ENCODE peak calls at places on chromosome 3, in nine cellular contexts. One of them, this sample, is unnamed.
A peak's percentile ranks its signal among the peaks of the same experiment; 100 is the strongest.

GRCh38 chr3:72576563-72576962 is 271.7 kb downstream of the SHQ1 start:
- DNase-seq in KBM-7: no peak
- DNase-seq in naive B cell: no peak
- DNase-seq in AG08395: no peak
- DNase-seq in NCI-H2081: no peak
- DNase-seq in OCI-M1: peak; percentile 42
- DNase-seq in heart left ventricle: no peak
- DNase-seq in astrocyte of the hippocampus: no peak
- DNase-seq in NCI-H1092 treated with DMSO at 0.1 percent for 48 hours: no peak
- DNase-seq in this sample: no peak

GRCh38 chr3:17639765-17640164 is 102.7 kb downstream of the TBC1D5 start:
- DNase-seq in KBM-7: no peak
- DNase-seq in naive B cell: no peak
- DNase-seq in AG08395: peak; percentile 45
- DNase-seq in NCI-H2081: no peak
- DNase-seq in OCI-M1: no peak
- DNase-seq in heart left ventricle: no peak
- DNase-seq in astrocyte of the hippocampus: peak; percentile 63
- DNase-seq in NCI-H1092 treated with DMSO at 0.1 percent for 48 hours: no peak
- DNase-seq in this sample: no peak

GRCh38 chr3:107307205-107307604 is 70.0 kb upstream of the CCDC54 start:
- DNase-seq in KBM-7: no peak
- DNase-seq in naive B cell: no peak
- DNase-seq in AG08395: no peak
- DNase-seq in NCI-H2081: no peak
- DNase-seq in OCI-M1: no peak
- DNase-seq in heart left ventricle: no peak
- DNase-seq in astrocyte of the hippocampus: no peak
- DNase-seq in NCI-H1092 treated with DMSO at 0.1 percent for 48 hours: no peak
- DNase-seq in this sample: no peak

GRCh38 chr3:18481946-18482548 is 56.9 kb upstream of the SATB1 start:
- DNase-seq in KBM-7: peak; percentile 18
- DNase-seq in naive B cell: no peak
- DNase-seq in AG08395: no peak
- DNase-seq in NCI-H2081: no peak
- DNase-seq in OCI-M1: peak; percentile 58
- DNase-seq in heart left ventricle: no peak
- DNase-seq in astrocyte of the hippocampus: no peak
- DNase-seq in NCI-H1092 treated with DMSO at 0.1 percent for 48 hours: no peak
- DNase-seq in this sample: no peak

GRCh38 chr3:24471480-24471879 is 23.2 kb downstream of the THRB start:
- DNase-seq in KBM-7: no peak
- DNase-seq in naive B cell: no peak
- DNase-seq in AG08395: no peak
- DNase-seq in NCI-H2081: no peak
- DNase-seq in OCI-M1: no peak
- DNase-seq in heart left ventricle: no peak
- DNase-seq in astrocyte of the hippocampus: no peak
- DNase-seq in NCI-H1092 treated with DMSO at 0.1 percent for 48 hours: no peak
- DNase-seq in this sample: no peak

GRCh38 chr3:197458906-197459470 is 96.8 kb downstream of the BDH1 start:
- DNase-seq in KBM-7: no peak
- DNase-seq in naive B cell: no peak
- DNase-seq in AG08395: no peak
- DNase-seq in NCI-H2081: no peak
- DNase-seq in OCI-M1: no peak
- DNase-seq in heart left ventricle: no peak
- DNase-seq in astrocyte of the hippocampus: no peak
- DNase-seq in NCI-H1092 treated with DMSO at 0.1 percent for 48 hours: no peak
- DNase-seq in this sample: no peak

GRCh38 chr3:105686324-105686897 is 182.4 kb downstream of the CBLB start:
- DNase-seq in KBM-7: peak; percentile 25
- DNase-seq in naive B cell: peak; percentile 30
- DNase-seq in AG08395: peak; percentile 54
- DNase-seq in NCI-H2081: peak; percentile 13
- DNase-seq in OCI-M1: peak; percentile 54
- DNase-seq in heart left ventricle: no peak
- DNase-seq in astrocyte of the hippocampus: peak; percentile 23
- DNase-seq in NCI-H1092 treated with DMSO at 0.1 percent for 48 hours: peak; percentile 11
- DNase-seq in this sample: peak; percentile 1

GRCh38 chr3:88038561-88038960 is 20.2 kb downstream of the CGGBP1 start:
- DNase-seq in KBM-7: no peak
- DNase-seq in naive B cell: no peak
- DNase-seq in AG08395: peak; percentile 57
- DNase-seq in NCI-H2081: no peak
- DNase-seq in OCI-M1: no peak
- DNase-seq in heart left ventricle: no peak
- DNase-seq in astrocyte of the hippocampus: no peak
- DNase-seq in NCI-H1092 treated with DMSO at 0.1 percent for 48 hours: no peak
- DNase-seq in this sample: no peak

GRCh38 chr3:120559228-120560061 is 36.7 kb upstream of the NDUFB4 start:
- DNase-seq in KBM-7: peak; percentile 93
- DNase-seq in naive B cell: no peak
- DNase-seq in AG08395: peak; percentile 61
- DNase-seq in NCI-H2081: no peak
- DNase-seq in OCI-M1: peak; percentile 88
- DNase-seq in heart left ventricle: peak; percentile 49
- DNase-seq in astrocyte of the hippocampus: peak; percentile 75
- DNase-seq in NCI-H1092 treated with DMSO at 0.1 percent for 48 hours: peak; percentile 79
- DNase-seq in this sample: no peak

GRCh38 chr3:49630784-49631183 is 43.4 kb upstream of the APEH start:
- DNase-seq in KBM-7: no peak
- DNase-seq in naive B cell: no peak
- DNase-seq in AG08395: no peak
- DNase-seq in NCI-H2081: no peak
- DNase-seq in OCI-M1: no peak
- DNase-seq in heart left ventricle: no peak
- DNase-seq in astrocyte of the hippocampus: no peak
- DNase-seq in NCI-H1092 treated with DMSO at 0.1 percent for 48 hours: no peak
- DNase-seq in this sample: no peak

GRCh38 chr3:12222765-12223485 is 64.2 kb upstream of the TIMP4 start:
- DNase-seq in KBM-7: no peak
- DNase-seq in naive B cell: no peak
- DNase-seq in AG08395: peak; percentile 38
- DNase-seq in NCI-H2081: no peak
- DNase-seq in OCI-M1: peak; percentile 15
- DNase-seq in heart left ventricle: no peak
- DNase-seq in astrocyte of the hippocampus: no peak
- DNase-seq in NCI-H1092 treated with DMSO at 0.1 percent for 48 hours: no peak
- DNase-seq in this sample: no peak

GRCh38 chr3:184015381-184016019 is 2.2 kb downstream of the ABCC5 start:
- DNase-seq in KBM-7: no peak
- DNase-seq in naive B cell: no peak
- DNase-seq in AG08395: no peak
- DNase-seq in NCI-H2081: peak; percentile 40
- DNase-seq in OCI-M1: peak; percentile 68
- DNase-seq in heart left ventricle: peak; percentile 41
- DNase-seq in astrocyte of the hippocampus: no peak
- DNase-seq in NCI-H1092 treated with DMSO at 0.1 percent for 48 hours: no peak
- DNase-seq in this sample: no peak

This sample was measured in GM12891.